ENCODE peak calls at places on chromosomes 11 and 22, in nine cellular contexts. Z is dorsolateral prefrontal cortex, O is astrocyte, M is RWPE1, Y is neural progenitor cell, Q is cardiac muscle cell, V is sigmoid colon, U is upper lobe of right lung, P is brain microvascular endothelial cell. G is an unnamed sample.
A peak's percentile ranks its signal among the peaks of the same experiment; 100 is the strongest.

GRCh38 chr11:111308140-111308539 is 9.8 kb downstream of the POU2AF3 start:
- DNase-seq in Y (no peak), U (no peak), Q (peak; percentile 30), Z (no peak), P (no peak), M (no peak), O (no peak), V (no peak), G (no peak)

GRCh38 chr11:94212898-94213297 is 84.3 kb downstream of the PANX1 start:
- DNase-seq in Y (no peak), Z (no peak), O (no peak), V (no peak), Q (no peak), P (no peak), U (no peak), M (no peak), G (no peak)

GRCh38 chr11:6927030-6927617 is 898 bp downstream of the ZNF215 start:
- DNase-seq in Q (no peak), U (no peak), M (peak; percentile 7), Y (no peak), V (no peak), O (peak; percentile 18), Z (no peak), P (no peak), G (no peak)

GRCh38 chr22:29260601-29261315 is 7.0 kb downstream of the RHBDD3 start:
- DNase-seq in O (no peak), Y (no peak), V (no peak), Q (no peak), U (no peak), Z (no peak), P (no peak), M (no peak), G (peak; percentile 73)

GRCh38 chr11:78282821-78283220 is 94.1 kb downstream of the USP35 start:
- DNase-seq in Q (no peak), M (no peak), Y (no peak), U (no peak), O (no peak), P (no peak), V (no peak), Z (no peak), G (no peak)

GRCh38 chr22:22940961-22941605 is 53.5 kb downstream of the IGLL5 start:
- DNase-seq in Q (no peak), P (no peak), U (peak; percentile 44), Z (peak; percentile 35), M (no peak), Y (no peak), O (no peak), V (peak; percentile 59), G (no peak)

GRCh38 chr11:46513934-46514342 is 79.9 kb downstream of the AMBRA1 start:
- DNase-seq in V (peak; percentile 87), Q (peak; percentile 57), Z (peak; percentile 56), P (no peak), U (no peak), M (peak; percentile 79), Y (no peak), O (peak; percentile 49), G (peak; percentile 55)

GRCh38 chr11:71252782-71253730 is 679 bp upstream of the SHANK2 start:
- DNase-seq in V (no peak), M (peak; percentile 47), U (peak; percentile 80), O (peak; percentile 46), P (peak; percentile 35), Z (no peak), Q (peak; percentile 61), Y (peak; percentile 67), G (no peak)

GRCh38 chr22:30890689-30891442 is 77.7 kb downstream of the MORC2 start:
- DNase-seq in Q (peak; percentile 36), U (peak; percentile 66), Y (peak; percentile 61), M (peak; percentile 10), P (peak; percentile 23), Z (peak; percentile 55), V (peak; percentile 62), O (no peak), G (no peak)

GRCh38 chr11:21541226-21541625 is 651.7 kb upstream of the ANO5 start:
- DNase-seq in Y (no peak), Q (no peak), Z (no peak), M (no peak), U (no peak), P (no peak), O (no peak), V (no peak), G (no peak)

GRCh38 chr11:131463609-131464008 is 93.2 kb downstream of the NTM start:
- DNase-seq in Q (no peak), O (no peak), Z (peak; percentile 65), P (no peak), Y (no peak), V (no peak), U (no peak), M (no peak), G (no peak)

GRCh38 chr11:18723991-18724390 is 2.0 kb downstream of the IGSF22 start:
- DNase-seq in O (no peak), Z (peak; percentile 88), V (no peak), Q (no peak), M (no peak), U (no peak), P (no peak), Y (no peak), G (no peak)

GRCh38 chr11:48093795-48094642 is 113.7 kb downstream of the PTPRJ start:
- DNase-seq in V (no peak), U (no peak), O (peak; percentile 33), P (no peak), M (no peak), Q (peak; percentile 35), Z (no peak), Y (no peak), G (no peak)

GRCh38 chr22:26610072-26610958 is 7.5 kb downstream of the CRYBB1 start:
- DNase-seq in Y (no peak), Z (peak; percentile 79), V (no peak), M (peak; percentile 43), Q (peak; percentile 91), U (no peak), P (peak; percentile 89), O (peak; percentile 96), G (no peak)

GRCh38 chr11:11036185-11037161 is 178.6 kb upstream of the ZBED5 start:
- DNase-seq in Q (peak; percentile 76), Y (peak; percentile 86), Z (no peak), U (no peak), O (peak; percentile 52), M (peak; percentile 9), V (no peak), P (peak; percentile 13), G (no peak)

GRCh38 chr22:48845356-48845936 is 982.2 kb downstream of the BRD1 start:
- DNase-seq in O (no peak), Z (no peak), Y (no peak), U (no peak), V (no peak), Q (no peak), M (no peak), P (no peak), G (no peak)

GRCh38 chr22:43129426-43130425 is 13.5 kb downstream of the MCAT start:
- DNase-seq in Y (no peak), P (no peak), O (no peak), M (no peak), Z (no peak), U (no peak), V (no peak), Q (no peak), G (no peak)

GRCh38 chr11:106032861-106033260 is 10.8 kb upstream of the MSANTD4 start:
- DNase-seq in U (no peak), Q (no peak), V (no peak), P (no peak), Y (no peak), O (peak; percentile 55), M (no peak), Z (no peak), G (no peak)

GRCh38 chr22:36452473-36453265 is 28.8 kb downstream of the TXN2 start:
- DNase-seq in V (no peak), Y (no peak), Z (no peak), O (no peak), M (no peak), P (no peak), U (no peak), Q (no peak), G (peak; percentile 41)
- H3K27ac ChIP-seq in V (peak overlapping the region; percentile 92), Y (no peak overlapping the region), Z (peak overlapping the region; percentile 74), O (no peak overlapping the region), M (peak overlapping the region; percentile 72), P (no peak overlapping the region), U (peak overlapping the region; percentile 90), Q (peak overlapping the region; percentile 78), G (peak overlapping the region; percentile 72)

DNA sequence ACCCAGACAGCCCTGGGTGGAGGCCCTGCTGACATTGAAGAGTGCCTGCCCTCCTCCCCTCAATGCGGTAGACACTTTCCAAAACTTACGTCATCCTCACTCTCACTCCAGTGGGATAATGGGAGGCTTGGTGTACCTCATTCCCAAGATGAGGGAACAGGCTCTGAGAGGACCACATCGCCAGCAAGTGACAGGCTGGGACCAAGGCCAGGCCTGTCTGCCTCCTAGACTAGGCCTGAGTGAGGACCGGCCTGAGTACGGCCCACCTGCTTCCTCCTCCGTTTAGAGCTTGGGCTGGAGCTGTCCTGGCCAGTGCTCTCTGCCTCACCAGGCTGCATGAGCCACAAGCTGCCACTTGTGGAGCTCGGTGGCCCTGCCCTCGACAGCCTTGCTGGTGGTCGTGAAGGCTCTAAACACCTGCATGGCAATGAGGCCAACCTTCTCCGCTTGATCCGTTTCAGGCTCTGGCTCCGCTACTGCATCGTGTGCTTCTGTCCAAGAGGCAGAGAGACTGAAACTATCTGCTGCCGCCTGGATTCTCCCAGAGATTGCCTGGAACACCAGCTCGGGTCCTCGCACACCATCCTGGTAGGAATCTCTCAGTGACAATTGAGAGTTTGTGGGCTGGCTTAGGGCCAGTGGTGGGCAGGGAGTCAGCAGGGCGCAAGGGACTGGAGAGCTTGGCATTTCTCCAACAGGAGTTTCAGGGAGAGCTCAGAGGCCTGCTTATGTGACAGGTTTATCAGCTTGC is 9.5 kb downstream of the LRRC75B start:
- DNase-seq in P (no peak), V (no peak), U (no peak), Q (peak; percentile 64), O (peak; percentile 7), Y (no peak), Z (no peak), M (no peak), G (peak; percentile 72)
- H3K27ac ChIP-seq in P (no peak overlapping the region), V (peak overlapping the region; percentile 83), U (peak overlapping the region; percentile 37), Q (peak overlapping the region; percentile 89), O (no peak overlapping the region), Y (no peak overlapping the region), Z (no peak overlapping the region), M (peak overlapping the region; percentile 65), G (peak overlapping the region; percentile 61)

GRCh38 chr22:21590809-21591641 is 23.5 kb downstream of the UBE2L3 start:
- DNase-seq in M (no peak), Y (no peak), Z (peak; percentile 69), P (no peak), Q (no peak), V (no peak), O (no peak), U (no peak), G (no peak)
- H3K27ac ChIP-seq in M (peak overlapping the region; percentile 27), Y (no peak overlapping the region), Z (peak overlapping the region; percentile 24), P (no peak overlapping the region), Q (peak overlapping the region; percentile 51), V (no peak overlapping the region), O (no peak overlapping the region), U (no peak overlapping the region), G (no peak overlapping the region)

DNA sequence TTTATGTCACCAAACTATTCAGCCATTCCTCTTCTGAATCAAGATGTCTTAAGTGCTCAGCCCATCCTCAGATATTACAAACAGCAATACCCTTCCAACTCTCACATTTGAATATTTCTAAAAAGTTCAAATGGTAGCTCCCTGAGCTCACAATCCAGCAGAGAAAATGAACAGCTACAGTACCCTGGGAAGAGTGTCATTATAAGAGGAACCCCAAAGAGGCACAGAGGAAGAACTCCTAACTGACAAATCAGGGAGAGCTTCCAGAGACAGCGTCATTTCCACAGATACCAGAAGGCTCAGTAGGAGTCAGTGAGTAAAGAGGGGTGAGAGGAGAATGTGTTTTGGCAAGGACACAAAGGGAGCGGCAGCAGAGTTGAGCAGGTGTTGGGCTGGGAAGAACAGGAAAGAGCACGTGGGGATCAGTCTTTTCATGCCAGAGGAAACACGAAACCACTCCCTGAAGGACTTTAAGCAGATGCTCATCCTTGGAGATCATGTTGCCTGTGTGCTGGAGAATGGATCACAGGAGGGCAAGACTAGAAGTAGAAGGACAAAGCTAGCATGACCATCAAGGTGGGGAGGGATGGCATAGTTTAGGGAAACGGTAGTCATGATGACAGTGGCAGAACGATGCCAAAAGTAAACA is 4.3 kb downstream of the CLTCL1 start:
- DNase-seq in P (peak; percentile 21), Z (no peak), M (peak; percentile 79), Q (peak; percentile 21), O (peak; percentile 80), U (no peak), V (no peak), Y (peak; percentile 62), G (no peak)
- H3K27ac ChIP-seq in P (peak overlapping the region; percentile 30), Z (no peak overlapping the region), M (peak overlapping the region; percentile 89), Q (no peak overlapping the region), O (peak overlapping the region; percentile 19), U (no peak overlapping the region), V (no peak overlapping the region), Y (no peak overlapping the region), G (peak overlapping the region; percentile 83)